ENCODE peak calls at places on chromosomes 7 and 10, in nine cellular contexts. One of them, this sample, is unnamed.

GRCh38 chr10:130546841-130547240 is 410.6 kb downstream of the GLRX3 start:
- DNase-seq in DMS153: no peak
- DNase-seq in brain microvascular endothelial cell: no peak
- DNase-seq in activated gamma-delta T cell: no peak
- DNase-seq in EL: no peak
- DNase-seq in GM12891: no peak
- DNase-seq in stimulated activated CD4-positive, alpha-beta T cell treated with anti-CD3 and anti-CD28 coated beads, Interleukin-2, amount 100 ng/mL, for 48 hours: no peak
- DNase-seq in LHCN-M2: no peak
- DNase-seq in left colon: no peak
- DNase-seq in this sample: no peak

GRCh38 chr10:23994459-23995046 is 214.4 kb upstream of the KIAA1217 start:
- DNase-seq in activated gamma-delta T cell: no peak
- DNase-seq in stimulated activated CD4-positive, alpha-beta T cell treated with anti-CD3 and anti-CD28 coated beads, Interleukin-2, amount 100 ng/mL, for 48 hours: peak
- DNase-seq in LHCN-M2: peak
- DNase-seq in GM12891: peak
- DNase-seq in brain microvascular endothelial cell: peak
- DNase-seq in DMS153: no peak
- DNase-seq in EL: peak
- DNase-seq in left colon: peak
- DNase-seq in this sample: peak

GRCh38 chr10:69068549-69068948 is 19.4 kb upstream of the SRGN start:
- DNase-seq in EL: no peak
- DNase-seq in activated gamma-delta T cell: no peak
- DNase-seq in GM12891: no peak
- DNase-seq in brain microvascular endothelial cell: no peak
- DNase-seq in DMS153: no peak
- DNase-seq in stimulated activated CD4-positive, alpha-beta T cell treated with anti-CD3 and anti-CD28 coated beads, Interleukin-2, amount 100 ng/mL, for 48 hours: no peak
- DNase-seq in left colon: no peak
- DNase-seq in LHCN-M2: no peak
- DNase-seq in this sample: no peak

GRCh38 chr7:69864283-69864682 is 266.0 kb downstream of the AUTS2 start:
- DNase-seq in LHCN-M2: no peak
- DNase-seq in DMS153: peak
- DNase-seq in GM12891: no peak
- DNase-seq in brain microvascular endothelial cell: no peak
- DNase-seq in stimulated activated CD4-positive, alpha-beta T cell treated with anti-CD3 and anti-CD28 coated beads, Interleukin-2, amount 100 ng/mL, for 48 hours: no peak
- DNase-seq in activated gamma-delta T cell: no peak
- DNase-seq in EL: no peak
- DNase-seq in left colon: no peak
- DNase-seq in this sample: no peak

GRCh38 chr7:39515556-39516228 is 50.5 kb upstream of the YAE1 start:
- DNase-seq in LHCN-M2: no peak
- DNase-seq in stimulated activated CD4-positive, alpha-beta T cell treated with anti-CD3 and anti-CD28 coated beads, Interleukin-2, amount 100 ng/mL, for 48 hours: no peak
- DNase-seq in DMS153: no peak
- DNase-seq in brain microvascular endothelial cell: no peak
- DNase-seq in left colon: no peak
- DNase-seq in activated gamma-delta T cell: no peak
- DNase-seq in GM12891: no peak
- DNase-seq in EL: no peak
- DNase-seq in this sample: no peak

GRCh38 chr7:30877993-30878392 is 33.7 kb upstream of the AQP1 start:
- DNase-seq in LHCN-M2: no peak
- DNase-seq in activated gamma-delta T cell: no peak
- DNase-seq in left colon: no peak
- DNase-seq in EL: no peak
- DNase-seq in stimulated activated CD4-positive, alpha-beta T cell treated with anti-CD3 and anti-CD28 coated beads, Interleukin-2, amount 100 ng/mL, for 48 hours: no peak
- DNase-seq in brain microvascular endothelial cell: no peak
- DNase-seq in DMS153: no peak
- DNase-seq in GM12891: no peak
- DNase-seq in this sample: no peak

GRCh38 chr7:44226396-44226753 is 25.6 kb downstream of the YKT6 start:
- DNase-seq in activated gamma-delta T cell: no peak
- DNase-seq in GM12891: no peak
- DNase-seq in stimulated activated CD4-positive, alpha-beta T cell treated with anti-CD3 and anti-CD28 coated beads, Interleukin-2, amount 100 ng/mL, for 48 hours: no peak
- DNase-seq in DMS153: no peak
- DNase-seq in brain microvascular endothelial cell: no peak
- DNase-seq in LHCN-M2: no peak
- DNase-seq in EL: no peak
- DNase-seq in left colon: no peak
- DNase-seq in this sample: no peak

GRCh38 chr10:14244801-14245211 is 85.9 kb downstream of the FRMD4A start:
- DNase-seq in brain microvascular endothelial cell: peak
- DNase-seq in left colon: no peak
- DNase-seq in DMS153: no peak
- DNase-seq in activated gamma-delta T cell: no peak
- DNase-seq in EL: peak
- DNase-seq in LHCN-M2: peak
- DNase-seq in GM12891: no peak
- DNase-seq in stimulated activated CD4-positive, alpha-beta T cell treated with anti-CD3 and anti-CD28 coated beads, Interleukin-2, amount 100 ng/mL, for 48 hours: no peak
- DNase-seq in this sample: no peak

This sample was measured in iPS DF 6.9.